ENCODE peak calls at places on chromosomes 12 and 14, in six cellular contexts. K, E, A, O, B and V are unnamed samples.

GRCh38 chr14:21494902-21495762 is 16.0 kb downstream of the METTL3 start:
- DNase-seq in K (peak), E (peak), A (no peak), O (no peak), B (no peak), V (peak)

GRCh38 chr12:56644654-56645053 is 1.1 kb downstream of the ATP5F1B start:
- DNase-seq in K (no peak), E (peak), A (no peak), O (no peak), B (no peak), V (peak)

GRCh38 chr14:24339284-24340151 is at the start of gene RIPK3:
- DNase-seq in K (no peak), E (no peak), A (peak), O (no peak), B (no peak), V (no peak)

GRCh38 chr14:100525615-100526014 is 61.6 kb downstream of the BEGAIN start:
- DNase-seq in K (no peak), E (no peak), A (no peak), O (no peak), B (no peak), V (no peak)

GRCh38 chr14:63435838-63436237 is 107.3 kb downstream of the PPP2R5E start:
- DNase-seq in K (peak), E (peak), A (no peak), O (no peak), B (no peak), V (peak)

GRCh38 chr14:50531595-50532501 is 521 bp downstream of the MAP4K5 start:
- DNase-seq in K (peak), E (peak), A (no peak), O (no peak), B (peak), V (peak)

GRCh38 chr12:121801601-121802484 is 2.0 kb upstream of the SETD1B start:
- DNase-seq in K (peak), E (peak), A (peak), O (no peak), B (peak), V (peak)

GRCh38 chr12:6780573-6780972 is 8.3 kb downstream of the LAG3 start:
- DNase-seq in K (no peak), E (no peak), A (no peak), O (no peak), B (no peak), V (no peak)

GRCh38 chr12:98591209-98591608 is 2.3 kb upstream of the SLC25A3 start:
- DNase-seq in K (no peak), E (peak), A (no peak), O (no peak), B (no peak), V (no peak)

GRCh38 chr12:77116277-77116676 is 50.9 kb upstream of the E2F7 start:
- DNase-seq in K (peak), E (no peak), A (no peak), O (no peak), B (no peak), V (peak)

GRCh38 chr14:21933681-21934080 is 260.1 kb upstream of the OR4E1 start:
- DNase-seq in K (no peak), E (peak), A (peak), O (no peak), B (no peak), V (no peak)

GRCh38 chr14:101477648-101478047 is 83.6 kb upstream of the DIO3 start:
- DNase-seq in K (peak), E (no peak), A (no peak), O (no peak), B (no peak), V (no peak)

GRCh38 chr12:47742253-47742825 is 16.3 kb downstream of the RAPGEF3 start:
- DNase-seq in K (no peak), E (peak), A (peak), O (no peak), B (peak), V (peak)

GRCh38 chr12:51925400-51926063 is 18.2 kb downstream of the ACVRL1 start:
- DNase-seq in K (no peak), E (no peak), A (no peak), O (no peak), B (no peak), V (no peak)

GRCh38 chr14:21074398-21075272 is 4.5 kb downstream of the ARHGEF40 start:
- DNase-seq in K (no peak), E (no peak), A (no peak), O (no peak), B (no peak), V (no peak)

GRCh38 chr12:4269279-4269991 is 4.1 kb upstream of the CCND2 start:
- DNase-seq in K (peak), E (peak), A (peak), O (no peak), B (no peak), V (no peak)

GRCh38 chr12:26799741-26800140 is 33.3 kb downstream of the ITPR2 start:
- DNase-seq in K (no peak), E (no peak), A (no peak), O (no peak), B (no peak), V (no peak)

GRCh38 chr12:121718653-121719239 is 6.2 kb downstream of the TMEM120B start:
- DNase-seq in K (no peak), E (no peak), A (no peak), O (no peak), B (no peak), V (no peak)

GRCh38 chr12:40792792-40793386 is 100.7 kb downstream of the CNTN1 start:
- DNase-seq in K (no peak), E (no peak), A (no peak), O (no peak), B (no peak), V (no peak)

GRCh38 chr14:80425686-80426085 is 214.4 kb upstream of the DIO2 start:
- DNase-seq in K (peak), E (peak), A (no peak), O (peak), B (no peak), V (peak)

GRCh38 chr12:121580959-121581680 is at the start of gene KDM2B:
- DNase-seq in K (peak), E (peak), A (peak), O (no peak), B (no peak), V (peak)

GRCh38 chr14:69460093-69460701 is 24.3 kb upstream of the PLEKHD1 start:
- DNase-seq in K (peak), E (peak), A (peak), O (peak), B (peak), V (peak)

GRCh38 chr14:26597136-26598080 is at the start of gene NOVA1:
- DNase-seq in K (no peak), E (peak), A (no peak), O (no peak), B (peak), V (peak)

GRCh38 chr12:12011880-12012260 is 58.9 kb upstream of the BCL2L14 start:
- DNase-seq in K (no peak), E (no peak), A (no peak), O (no peak), B (no peak), V (no peak)

GRCh38 chr12:39620664-39621658 is 1.4 kb upstream of the ABCD2 start:
- DNase-seq in K (peak), E (no peak), A (peak), O (no peak), B (no peak), V (peak)

GRCh38 chr14:64671591-64671990 is 32.6 kb upstream of the PLEKHG3 start:
- DNase-seq in K (peak), E (peak), A (peak), O (no peak), B (peak), V (peak)